ENCODE peak calls at places on chromosomes 16 and 17, in seven cellular contexts. One of them, this sample, is unnamed.

GRCh38 chr17:27546624-27547300 is 84.2 kb upstream of the LGALS9 start:
- DNase-seq in heart right ventricle: no peak
- DNase-seq in prostate gland: no peak
- DNase-seq in right lobe of liver: no peak
- DNase-seq in spleen: peak
- DNase-seq in brain microvascular endothelial cell: no peak
- DNase-seq in effector memory CD4-positive, alpha-beta T cell: no peak
- DNase-seq in this sample: no peak

GRCh38 chr17:61997649-61998048 is 67.4 kb downstream of the MED13 start:
- DNase-seq in heart right ventricle: no peak
- DNase-seq in prostate gland: peak
- DNase-seq in right lobe of liver: no peak
- DNase-seq in spleen: no peak
- DNase-seq in brain microvascular endothelial cell: no peak
- DNase-seq in effector memory CD4-positive, alpha-beta T cell: no peak
- DNase-seq in this sample: no peak

GRCh38 chr16:67719778-67720144 is 645 bp upstream of the GFOD2 start:
- DNase-seq in heart right ventricle: peak
- DNase-seq in prostate gland: peak
- DNase-seq in right lobe of liver: peak
- DNase-seq in spleen: peak
- DNase-seq in brain microvascular endothelial cell: peak
- DNase-seq in effector memory CD4-positive, alpha-beta T cell: peak
- DNase-seq in this sample: no peak

GRCh38 chr16:67311607-67312449 is 14.7 kb downstream of the KCTD19 start:
- DNase-seq in heart right ventricle: peak
- DNase-seq in prostate gland: no peak
- DNase-seq in right lobe of liver: no peak
- DNase-seq in spleen: no peak
- DNase-seq in brain microvascular endothelial cell: peak
- DNase-seq in effector memory CD4-positive, alpha-beta T cell: no peak
- DNase-seq in this sample: peak

GRCh38 chr16:84004442-84004841 is 36.4 kb downstream of the NECAB2 start:
- DNase-seq in heart right ventricle: no peak
- DNase-seq in prostate gland: no peak
- DNase-seq in right lobe of liver: no peak
- DNase-seq in spleen: no peak
- DNase-seq in brain microvascular endothelial cell: no peak
- DNase-seq in effector memory CD4-positive, alpha-beta T cell: no peak
- DNase-seq in this sample: no peak

GRCh38 chr16:64590516-64590915 is 531.3 kb downstream of the CDH11 start:
- DNase-seq in heart right ventricle: no peak
- DNase-seq in prostate gland: no peak
- DNase-seq in right lobe of liver: no peak
- DNase-seq in spleen: no peak
- DNase-seq in brain microvascular endothelial cell: peak
- DNase-seq in effector memory CD4-positive, alpha-beta T cell: no peak
- DNase-seq in this sample: peak

GRCh38 chr16:79605999-79606398 is 5.5 kb upstream of the MAF start:
- DNase-seq in heart right ventricle: no peak
- DNase-seq in prostate gland: no peak
- DNase-seq in right lobe of liver: no peak
- DNase-seq in spleen: no peak
- DNase-seq in brain microvascular endothelial cell: peak
- DNase-seq in effector memory CD4-positive, alpha-beta T cell: no peak
- DNase-seq in this sample: no peak

GRCh38 chr17:1898332-1898731 is 68.5 kb downstream of the RPA1 start:
- DNase-seq in heart right ventricle: no peak
- DNase-seq in prostate gland: no peak
- DNase-seq in right lobe of liver: no peak
- DNase-seq in spleen: no peak
- DNase-seq in brain microvascular endothelial cell: no peak
- DNase-seq in effector memory CD4-positive, alpha-beta T cell: no peak
- DNase-seq in this sample: no peak

GRCh38 chr16:2841606-2842339 is 11.7 kb downstream of the ZG16B start:
- DNase-seq in heart right ventricle: no peak
- DNase-seq in prostate gland: no peak
- DNase-seq in right lobe of liver: peak
- DNase-seq in spleen: peak
- DNase-seq in brain microvascular endothelial cell: no peak
- DNase-seq in effector memory CD4-positive, alpha-beta T cell: no peak
- DNase-seq in this sample: no peak

GRCh38 chr17:67992541-67993152 is 3.6 kb downstream of the C17orf58 start:
- DNase-seq in heart right ventricle: no peak
- DNase-seq in prostate gland: peak
- DNase-seq in right lobe of liver: no peak
- DNase-seq in spleen: no peak
- DNase-seq in brain microvascular endothelial cell: no peak
- DNase-seq in effector memory CD4-positive, alpha-beta T cell: no peak
- DNase-seq in this sample: no peak

GRCh38 chr16:85395207-85395912 is 217.8 kb upstream of the GSE1 start:
- DNase-seq in heart right ventricle: peak
- DNase-seq in prostate gland: peak
- DNase-seq in right lobe of liver: peak
- DNase-seq in spleen: peak
- DNase-seq in brain microvascular endothelial cell: peak
- DNase-seq in effector memory CD4-positive, alpha-beta T cell: no peak
- DNase-seq in this sample: peak

GRCh38 chr17:72175263-72175662 is 54.4 kb downstream of the SOX9 start:
- DNase-seq in heart right ventricle: no peak
- DNase-seq in prostate gland: peak
- DNase-seq in right lobe of liver: no peak
- DNase-seq in spleen: no peak
- DNase-seq in brain microvascular endothelial cell: no peak
- DNase-seq in effector memory CD4-positive, alpha-beta T cell: no peak
- DNase-seq in this sample: no peak

GRCh38 chr17:69672924-69673323 is 258.4 kb downstream of the MAP2K6 start:
- DNase-seq in heart right ventricle: no peak
- DNase-seq in prostate gland: no peak
- DNase-seq in right lobe of liver: no peak
- DNase-seq in spleen: no peak
- DNase-seq in brain microvascular endothelial cell: peak
- DNase-seq in effector memory CD4-positive, alpha-beta T cell: no peak
- DNase-seq in this sample: no peak

GRCh38 chr16:1979271-1980025 is 1.8 kb downstream of the NOXO1 start:
- DNase-seq in heart right ventricle: no peak
- DNase-seq in prostate gland: peak
- DNase-seq in right lobe of liver: no peak
- DNase-seq in spleen: no peak
- DNase-seq in brain microvascular endothelial cell: no peak
- DNase-seq in effector memory CD4-positive, alpha-beta T cell: no peak
- DNase-seq in this sample: peak

GRCh38 chr17:38559880-38560230 is 45.9 kb downstream of the SRCIN1 start:
- DNase-seq in heart right ventricle: no peak
- DNase-seq in prostate gland: no peak
- DNase-seq in right lobe of liver: no peak
- DNase-seq in spleen: no peak
- DNase-seq in brain microvascular endothelial cell: no peak
- DNase-seq in effector memory CD4-positive, alpha-beta T cell: no peak
- DNase-seq in this sample: no peak

GRCh38 chr16:77442078-77442477 is 7.2 kb upstream of the ADAMTS18 start:
- DNase-seq in heart right ventricle: no peak
- DNase-seq in prostate gland: no peak
- DNase-seq in right lobe of liver: no peak
- DNase-seq in spleen: no peak
- DNase-seq in brain microvascular endothelial cell: no peak
- DNase-seq in effector memory CD4-positive, alpha-beta T cell: no peak
- DNase-seq in this sample: no peak

GRCh38 chr16:27449434-27450188 is 47.6 kb downstream of the IL21R start:
- DNase-seq in heart right ventricle: no peak
- DNase-seq in prostate gland: no peak
- DNase-seq in right lobe of liver: no peak
- DNase-seq in spleen: peak
- DNase-seq in brain microvascular endothelial cell: no peak
- DNase-seq in effector memory CD4-positive, alpha-beta T cell: peak
- DNase-seq in this sample: no peak

GRCh38 chr16:69186642-69187386 is at the start of gene SNTB2:
- DNase-seq in heart right ventricle: peak
- DNase-seq in prostate gland: peak
- DNase-seq in right lobe of liver: peak
- DNase-seq in spleen: peak
- DNase-seq in brain microvascular endothelial cell: peak
- DNase-seq in effector memory CD4-positive, alpha-beta T cell: peak
- DNase-seq in this sample: no peak

GRCh38 chr17:63547083-63547523 is 3.2 kb upstream of the DCAF7 start:
- DNase-seq in heart right ventricle: no peak
- DNase-seq in prostate gland: no peak
- DNase-seq in right lobe of liver: no peak
- DNase-seq in spleen: no peak
- DNase-seq in brain microvascular endothelial cell: no peak
- DNase-seq in effector memory CD4-positive, alpha-beta T cell: no peak
- DNase-seq in this sample: no peak
- H3K27ac ChIP-seq in heart right ventricle: no peak
- H3K27ac ChIP-seq in prostate gland: no peak
- H3K27ac ChIP-seq in right lobe of liver: no peak
- H3K27ac ChIP-seq in spleen: no peak
- H3K27ac ChIP-seq in brain microvascular endothelial cell: no peak
- H3K27ac ChIP-seq in effector memory CD4-positive, alpha-beta T cell: no peak
- H3K27ac ChIP-seq in this sample: no peak

GRCh38 chr17:32658470-32659418 is 172.0 kb downstream of the CDK5R1 start:
- DNase-seq in heart right ventricle: no peak
- DNase-seq in prostate gland: no peak
- DNase-seq in right lobe of liver: no peak
- DNase-seq in spleen: no peak
- DNase-seq in brain microvascular endothelial cell: no peak
- DNase-seq in effector memory CD4-positive, alpha-beta T cell: no peak
- DNase-seq in this sample: no peak

GRCh38 chr17:32654351-32654750 is 167.6 kb downstream of the CDK5R1 start:
- DNase-seq in heart right ventricle: no peak
- DNase-seq in prostate gland: no peak
- DNase-seq in right lobe of liver: peak
- DNase-seq in spleen: no peak
- DNase-seq in brain microvascular endothelial cell: no peak
- DNase-seq in effector memory CD4-positive, alpha-beta T cell: no peak
- DNase-seq in this sample: no peak

GRCh38 chr17:32660496-32660895 is 173.7 kb downstream of the CDK5R1 start:
- DNase-seq in heart right ventricle: no peak
- DNase-seq in prostate gland: no peak
- DNase-seq in right lobe of liver: no peak
- DNase-seq in spleen: no peak
- DNase-seq in brain microvascular endothelial cell: no peak
- DNase-seq in effector memory CD4-positive, alpha-beta T cell: no peak
- DNase-seq in this sample: no peak

GRCh38 chr17:32656851-32657250 is 170.1 kb downstream of the CDK5R1 start:
- DNase-seq in heart right ventricle: no peak
- DNase-seq in prostate gland: no peak
- DNase-seq in right lobe of liver: no peak
- DNase-seq in spleen: no peak
- DNase-seq in brain microvascular endothelial cell: no peak
- DNase-seq in effector memory CD4-positive, alpha-beta T cell: no peak
- DNase-seq in this sample: no peak

DNA sequence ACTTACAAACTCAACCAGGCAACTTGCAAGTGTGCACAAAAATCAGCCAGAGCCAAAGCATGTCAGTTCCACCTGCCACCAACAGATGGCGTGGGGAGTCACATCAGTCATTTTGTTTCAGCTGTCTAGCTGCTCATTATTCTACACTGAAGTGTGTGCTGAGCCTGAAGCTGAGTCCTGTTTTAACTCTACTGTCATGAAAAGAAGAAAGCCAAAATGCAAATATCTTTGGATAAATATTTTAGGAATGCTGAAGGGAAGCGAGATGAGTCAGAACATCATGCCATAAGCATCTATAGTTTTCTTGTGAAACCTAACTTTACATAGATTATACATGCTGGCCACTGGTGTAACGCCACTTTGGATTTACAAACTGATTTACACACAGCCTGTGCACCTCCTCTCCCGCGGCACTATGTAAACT is 172.6 kb downstream of the CDK5R1 start:
- DNase-seq in heart right ventricle: peak
- DNase-seq in prostate gland: peak
- DNase-seq in right lobe of liver: peak
- DNase-seq in spleen: peak
- DNase-seq in brain microvascular endothelial cell: peak
- DNase-seq in effector memory CD4-positive, alpha-beta T cell: peak
- DNase-seq in this sample: peak
- H3K27ac ChIP-seq in heart right ventricle: no peak
- H3K27ac ChIP-seq in prostate gland: no peak
- H3K27ac ChIP-seq in right lobe of liver: no peak
- H3K27ac ChIP-seq in spleen: no peak
- H3K27ac ChIP-seq in brain microvascular endothelial cell: no peak
- H3K27ac ChIP-seq in effector memory CD4-positive, alpha-beta T cell: no peak
- H3K27ac ChIP-seq in this sample: no peak

GRCh38 chr16:9357829-9358228 is 266.4 kb downstream of the HAPSTR1 start:
- DNase-seq in heart right ventricle: no peak
- DNase-seq in prostate gland: no peak
- DNase-seq in right lobe of liver: no peak
- DNase-seq in spleen: no peak
- DNase-seq in brain microvascular endothelial cell: no peak
- DNase-seq in effector memory CD4-positive, alpha-beta T cell: no peak
- DNase-seq in this sample: no peak

GRCh38 chr16:9364721-9365693 is 273.6 kb downstream of the HAPSTR1 start:
- DNase-seq in heart right ventricle: peak
- DNase-seq in prostate gland: peak
- DNase-seq in right lobe of liver: peak
- DNase-seq in spleen: no peak
- DNase-seq in brain microvascular endothelial cell: no peak
- DNase-seq in effector memory CD4-positive, alpha-beta T cell: no peak
- DNase-seq in this sample: no peak

GRCh38 chr16:9363520-9363919 is 272.1 kb downstream of the HAPSTR1 start:
- DNase-seq in heart right ventricle: no peak
- DNase-seq in prostate gland: no peak
- DNase-seq in right lobe of liver: no peak
- DNase-seq in spleen: no peak
- DNase-seq in brain microvascular endothelial cell: no peak
- DNase-seq in effector memory CD4-positive, alpha-beta T cell: no peak
- DNase-seq in this sample: no peak

GRCh38 chr16:9362050-9362449 is 270.6 kb downstream of the HAPSTR1 start:
- DNase-seq in heart right ventricle: no peak
- DNase-seq in prostate gland: no peak
- DNase-seq in right lobe of liver: no peak
- DNase-seq in spleen: no peak
- DNase-seq in brain microvascular endothelial cell: no peak
- DNase-seq in effector memory CD4-positive, alpha-beta T cell: no peak
- DNase-seq in this sample: no peak

DNA sequence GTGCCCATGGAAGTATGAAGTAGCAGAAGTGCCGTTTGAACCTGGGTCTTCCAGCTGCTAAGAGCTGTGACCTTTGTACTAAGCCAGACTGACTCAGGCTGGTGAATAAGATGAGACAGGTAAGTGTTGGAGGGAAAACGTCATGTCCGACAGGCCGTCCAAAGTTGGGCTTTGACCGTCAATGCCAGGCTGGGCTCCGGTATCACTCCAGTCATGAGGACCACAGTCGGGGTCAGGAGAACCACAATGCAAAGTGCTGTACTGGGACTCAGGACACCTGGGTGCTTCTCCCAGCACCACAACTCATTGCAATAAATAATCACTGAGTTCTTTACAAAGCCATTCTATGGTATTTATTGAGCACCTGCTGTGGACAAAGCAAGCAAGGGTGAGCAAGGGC is 268.6 kb downstream of the HAPSTR1 start:
- DNase-seq in heart right ventricle: no peak
- DNase-seq in prostate gland: no peak
- DNase-seq in right lobe of liver: no peak
- DNase-seq in spleen: no peak
- DNase-seq in brain microvascular endothelial cell: no peak
- DNase-seq in effector memory CD4-positive, alpha-beta T cell: no peak
- DNase-seq in this sample: no peak
- H3K27ac ChIP-seq in heart right ventricle: no peak
- H3K27ac ChIP-seq in prostate gland: no peak
- H3K27ac ChIP-seq in right lobe of liver: no peak
- H3K27ac ChIP-seq in spleen: no peak
- H3K27ac ChIP-seq in brain microvascular endothelial cell: no peak
- H3K27ac ChIP-seq in effector memory CD4-positive, alpha-beta T cell: no peak
- H3K27ac ChIP-seq in this sample: no peak

GRCh38 chr16:30725465-30725792 is 22.8 kb upstream of the PHKG2 start:
- DNase-seq in heart right ventricle: no peak
- DNase-seq in prostate gland: no peak
- DNase-seq in right lobe of liver: no peak
- DNase-seq in spleen: no peak
- DNase-seq in brain microvascular endothelial cell: no peak
- DNase-seq in effector memory CD4-positive, alpha-beta T cell: no peak
- DNase-seq in this sample: no peak
- H3K27ac ChIP-seq in heart right ventricle: no peak
- H3K27ac ChIP-seq in prostate gland: no peak
- H3K27ac ChIP-seq in right lobe of liver: no peak
- H3K27ac ChIP-seq in spleen: no peak
- H3K27ac ChIP-seq in brain microvascular endothelial cell: no peak
- H3K27ac ChIP-seq in effector memory CD4-positive, alpha-beta T cell: no peak
- H3K27ac ChIP-seq in this sample: no peak

This sample was measured in epithelial cell of prostate.